ENCODE peak calls at places on chromosomes 4 and X, in ten cellular contexts. J, T, U, A, D, R, X, P, G and O are unnamed samples.

GRCh38 chrX:37998586-37999267 is 7.6 kb upstream of the SYTL5 start:
- DNase-seq in J (no peak), T (no peak), U (no peak), A (peak; percentile 5), D (no peak), R (peak; percentile 56), X (no peak), P (no peak), G (no peak), O (no peak)

GRCh38 chrX:110097920-110098319 is 95.0 kb downstream of the TMEM164 start:
- DNase-seq in J (no peak), T (no peak), U (no peak), A (no peak), D (no peak), R (no peak), X (no peak), P (no peak), G (no peak), O (no peak)

GRCh38 chrX:5957506-5957905 is 271.2 kb downstream of the NLGN4X start:
- DNase-seq in J (no peak), T (no peak), U (no peak), A (no peak), D (peak; percentile 49), R (no peak), X (no peak), P (no peak), G (no peak), O (no peak)

GRCh38 chr4:6011686-6012085 is 6.5 kb downstream of the C4orf50 start:
- DNase-seq in J (peak; percentile 36), T (no peak), U (no peak), A (no peak), D (no peak), R (no peak), X (peak; percentile 42), P (peak; percentile 67), G (peak; percentile 10), O (no peak)

GRCh38 chrX:74133156-74133796 is 170.7 kb upstream of the ZCCHC13 start:
- DNase-seq in J (no peak), T (peak; percentile 49), U (peak; percentile 48), A (peak; percentile 16), D (peak; percentile 80), R (peak; percentile 60), X (peak; percentile 53), P (no peak), G (peak; percentile 11), O (peak; percentile 66)

GRCh38 chrX:65667503-65668355 is at the start of gene MSN:
- DNase-seq in J (peak; percentile 41), T (peak; percentile 17), U (peak; percentile 87), A (peak; percentile 37), D (peak; percentile 66), R (peak; percentile 31), X (peak; percentile 71), P (peak; percentile 2), G (peak; percentile 76), O (peak; percentile 86)

GRCh38 chrX:144730486-144730885 is 516.8 kb upstream of the SPANXN1 start:
- DNase-seq in J (no peak), T (no peak), U (no peak), A (no peak), D (peak; percentile 3), R (no peak), X (no peak), P (no peak), G (no peak), O (peak; percentile 2)

GRCh38 chrX:23883737-23884354 is 23.9 kb downstream of the APOO start:
- DNase-seq in J (no peak), T (peak; percentile 40), U (no peak), A (peak; percentile 26), D (peak; percentile 52), R (peak; percentile 76), X (peak; percentile 11), P (no peak), G (peak; percentile 28), O (peak; percentile 77)

GRCh38 chr4:21507439-21507838 is 441.1 kb downstream of the KCNIP4 start:
- DNase-seq in J (no peak), T (no peak), U (no peak), A (no peak), D (peak; percentile 14), R (peak; percentile 0), X (peak; percentile 7), P (no peak), G (no peak), O (peak; percentile 20)

GRCh38 chr4:751676-752075 is 46.0 kb downstream of the PCGF3 start:
- DNase-seq in J (peak; percentile 34), T (no peak), U (no peak), A (no peak), D (no peak), R (peak; percentile 49), X (no peak), P (peak; percentile 20), G (no peak), O (no peak)

GRCh38 chrX:121308276-121308805 is 260.9 kb downstream of the GLUD2 start:
- DNase-seq in J (no peak), T (no peak), U (peak; percentile 94), A (peak; percentile 23), D (peak; percentile 71), R (peak; percentile 59), X (peak; percentile 26), P (peak; percentile 29), G (peak; percentile 17), O (peak; percentile 39)

GRCh38 chr4:107044170-107044569 is 8.1 kb upstream of the DKK2 start:
- DNase-seq in J (no peak), T (no peak), U (no peak), A (no peak), D (peak; percentile 6), R (peak; percentile 26), X (no peak), P (no peak), G (no peak), O (peak; percentile 6)

GRCh38 chr4:86261634-86262033 is 98.2 kb downstream of the MAPK10 start:
- DNase-seq in J (no peak), T (no peak), U (no peak), A (no peak), D (no peak), R (peak; percentile 9), X (no peak), P (no peak), G (no peak), O (no peak)